ENCODE peak calls at places on chromosomes 3 and 15, in eight cellular contexts. U is fibroblast of the aortic adventitia, C is IMR-90, V is adrenal gland, F is PC-3, J is progenitor cell of endocrine pancreas, W is HFFc6, N is thoracic aorta. M is an unnamed sample.

GRCh38 chr3:42749025-42749752 is 23.9 kb downstream of the CCDC13 start:
- DNase-seq in U (no peak), C (no peak), V (no peak), F (no peak), J (no peak), W (no peak), N (no peak), M (no peak)

GRCh38 chr3:10317311-10317960 is 3.5 kb downstream of the SEC13 start:
- DNase-seq in U (no peak), C (no peak), V (no peak), F (no peak), J (no peak), W (no peak), N (no peak), M (no peak)

GRCh38 chr3:11136871-11137626 is 17.2 kb upstream of the HRH1 start:
- DNase-seq in U (peak), C (peak), V (peak), F (peak), J (no peak), W (peak), N (peak), M (no peak)

GRCh38 chr15:31483053-31483923 is 156.7 kb downstream of the KLF13 start:
- DNase-seq in U (no peak), C (no peak), V (peak), F (no peak), J (no peak), W (no peak), N (no peak), M (peak)

GRCh38 chr15:82298520-82298919 is 35.9 kb downstream of the SAXO2 start:
- DNase-seq in U (no peak), C (no peak), V (no peak), F (no peak), J (no peak), W (no peak), N (no peak), M (peak)

GRCh38 chr3:49462222-49462621 is 7.8 kb upstream of the DAG1 start:
- DNase-seq in U (peak), C (peak), V (no peak), F (peak), J (no peak), W (peak), N (no peak), M (no peak)

GRCh38 chr3:108036984-108037741 is 53.7 kb downstream of the CD47 start:
- DNase-seq in U (no peak), C (peak), V (no peak), F (peak), J (no peak), W (peak), N (no peak), M (no peak)

GRCh38 chr15:89799011-89799924 is 15.4 kb downstream of the ANPEP start:
- DNase-seq in U (no peak), C (no peak), V (no peak), F (no peak), J (no peak), W (no peak), N (no peak), M (no peak)

GRCh38 chr3:167032267-167032876 is 347.7 kb downstream of the ZBBX start:
- DNase-seq in U (peak), C (peak), V (no peak), F (peak), J (no peak), W (peak), N (no peak), M (no peak)

GRCh38 chr3:66410371-66410770 is 90.5 kb downstream of the LRIG1 start:
- DNase-seq in U (no peak), C (no peak), V (no peak), F (no peak), J (no peak), W (no peak), N (no peak), M (no peak)

GRCh38 chr15:55587321-55588069 is 650 bp downstream of the PYGO1 start:
- DNase-seq in U (peak), C (peak), V (peak), F (peak), J (peak), W (peak), N (no peak), M (no peak)

DNA sequence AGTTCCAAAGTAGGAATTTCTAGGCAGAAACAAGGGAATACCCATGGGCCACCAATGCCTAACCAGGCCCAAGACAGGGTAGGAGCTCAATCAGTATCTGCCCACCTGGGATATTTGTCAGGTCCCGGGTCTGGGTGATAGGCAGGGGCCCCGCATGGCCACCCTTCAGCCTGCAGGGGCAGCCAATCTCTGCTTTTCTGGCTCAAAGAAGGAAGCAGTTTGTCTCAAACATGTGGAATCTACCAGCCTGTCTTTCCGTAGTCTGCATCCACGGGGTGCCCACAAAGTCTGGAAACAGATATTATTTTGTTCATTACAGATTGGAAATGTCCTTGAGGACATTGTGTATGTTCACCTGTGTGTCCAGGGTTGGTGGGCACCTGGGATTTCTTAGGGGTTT is 56.2 kb downstream of the CEMIP start:
- DNase-seq in U (no peak), C (no peak), V (no peak), F (no peak), J (no peak), W (no peak), N (no peak), M (no peak)
- TF ChIP-seq CTCF in U (peak), C (peak), V (no peak), F (peak), J (peak), W (peak), N (no peak), M (peak)

GRCh38 chr3:189950258-189950657 is 170.4 kb downstream of the P3H2 start:
- DNase-seq in U (no peak), C (no peak), V (no peak), F (no peak), J (no peak), W (no peak), N (no peak), M (no peak)
- TF ChIP-seq CTCF in U (no peak), C (no peak), V (no peak), F (peak), J (no peak), W (peak), N (no peak), M (peak)

GRCh38 chr3:143601738-143602480 is 246.4 kb downstream of the SLC9A9 start:
- DNase-seq in U (peak), C (peak), V (no peak), F (peak), J (no peak), W (no peak), N (no peak), M (no peak)
- TF ChIP-seq CTCF in U (no peak), C (no peak), V (no peak), F (no peak), J (no peak), W (no peak), N (no peak), M (no peak)

GRCh38 chr15:100924436-100924835 is 5.3 kb downstream of the LRRK1 start:
- DNase-seq in U (no peak), C (no peak), V (no peak), F (no peak), J (no peak), W (no peak), N (no peak), M (peak)

GRCh38 chr15:100923902-100924301 is 4.7 kb downstream of the LRRK1 start:
- DNase-seq in U (no peak), C (no peak), V (no peak), F (no peak), J (no peak), W (no peak), N (no peak), M (no peak)

GRCh38 chr15:100925480-100925879 is 6.3 kb downstream of the LRRK1 start:
- DNase-seq in U (no peak), C (no peak), V (no peak), F (no peak), J (no peak), W (no peak), N (no peak), M (no peak)

GRCh38 chr15:100926971-100927756 is 8.0 kb downstream of the LRRK1 start:
- DNase-seq in U (no peak), C (no peak), V (no peak), F (no peak), J (no peak), W (no peak), N (no peak), M (peak)

GRCh38 chr15:100926258-100926657 is 7.1 kb downstream of the LRRK1 start:
- DNase-seq in U (no peak), C (no peak), V (no peak), F (peak), J (no peak), W (no peak), N (no peak), M (peak)
- TF ChIP-seq CTCF in U (no peak), C (no peak), V (no peak), F (peak), J (no peak), W (peak), N (no peak), M (no peak)

GRCh38 chr3:159828542-159828943 is 160.1 kb upstream of the IL12A start:
- DNase-seq in U (peak), C (peak), V (no peak), F (peak), J (no peak), W (peak), N (no peak), M (no peak)

GRCh38 chr3:159821737-159822136 is 166.9 kb upstream of the IL12A start:
- DNase-seq in U (no peak), C (no peak), V (no peak), F (no peak), J (no peak), W (no peak), N (no peak), M (no peak)

GRCh38 chr3:159824341-159824740 is 164.3 kb upstream of the IL12A start:
- DNase-seq in U (peak), C (peak), V (no peak), F (peak), J (no peak), W (peak), N (no peak), M (no peak)

GRCh38 chr3:159823763-159824162 is 164.9 kb upstream of the IL12A start:
- DNase-seq in U (no peak), C (no peak), V (no peak), F (peak), J (no peak), W (no peak), N (no peak), M (no peak)

GRCh38 chr3:159825216-159825854 is 163.3 kb upstream of the IL12A start:
- DNase-seq in U (peak), C (no peak), V (no peak), F (peak), J (no peak), W (no peak), N (no peak), M (no peak)
- TF ChIP-seq CTCF in U (no peak), C (no peak), V (no peak), F (peak), J (no peak), W (no peak), N (no peak), M (no peak)